ENCODE peak calls at places on chromosomes 4 and X, in ten cellular contexts. M, S, L, K, O, N, I, D, P and U are unnamed samples.

GRCh38 chrX:39848900-39849299 is 248.9 kb downstream of the BCOR start:
- DNase-seq in S (peak), K (no peak), O (no peak), M (no peak), D (no peak), L (no peak), P (no peak), I (no peak), N (no peak), U (no peak)

GRCh38 chr4:10643600-10644425 is 40.8 kb downstream of the CLNK start:
- DNase-seq in L (no peak), N (no peak), K (no peak), P (no peak), M (no peak), D (peak), S (no peak), I (no peak), O (no peak), U (no peak)

GRCh38 chr4:25128671-25129070 is 31.6 kb downstream of the SEPSECS start:
- DNase-seq in L (no peak), P (no peak), N (no peak), I (peak), K (no peak), S (no peak), D (no peak), O (no peak), M (no peak), U (no peak)

GRCh38 chr4:128869801-128870509 is 60.5 kb downstream of the JADE1 start:
- DNase-seq in N (no peak), O (no peak), S (no peak), P (no peak), I (no peak), L (no peak), D (no peak), K (no peak), M (no peak), U (no peak)

GRCh38 chr4:68359508-68359907 is 9.6 kb upstream of the YTHDC1 start:
- DNase-seq in M (no peak), P (no peak), D (no peak), O (no peak), N (no peak), K (no peak), S (no peak), I (no peak), L (no peak), U (no peak)

GRCh38 chrX:82816572-82816971 is 691.5 kb upstream of the POU3F4 start:
- DNase-seq in D (peak), P (no peak), M (no peak), N (no peak), K (no peak), S (peak), I (no peak), L (no peak), O (no peak), U (no peak)

GRCh38 chr4:69849297-69849696 is 10.6 kb downstream of the SULT1E1 start:
- DNase-seq in M (no peak), D (no peak), O (no peak), S (no peak), P (no peak), I (no peak), L (no peak), K (no peak), N (no peak), U (no peak)

GRCh38 chrX:115378471-115378870 is 89.0 kb downstream of the LUZP4 start:
- DNase-seq in K (no peak), M (no peak), L (no peak), S (peak), N (no peak), P (no peak), O (no peak), I (peak), D (no peak), U (no peak)

GRCh38 chr4:108417923-108418322 is 202.5 kb upstream of the RPL34 start:
- DNase-seq in S (peak), M (no peak), L (no peak), P (no peak), D (no peak), I (peak), K (no peak), N (no peak), O (no peak), U (peak)

GRCh38 chrX:109635151-109635550 is 10.2 kb upstream of the KCNE5 start:
- DNase-seq in O (peak), N (no peak), L (no peak), M (peak), D (peak), S (peak), I (peak), K (no peak), P (no peak), U (peak)

GRCh38 chrX:63470506-63470905 is 119.4 kb upstream of the SPIN4 start:
- DNase-seq in L (no peak), D (no peak), N (no peak), I (no peak), O (no peak), P (no peak), M (no peak), S (no peak), K (no peak), U (no peak)

GRCh38 chrX:154600962-154601374 is 16.0 kb downstream of the CTAG1A start:
- DNase-seq in N (no peak), P (peak), M (no peak), L (no peak), S (peak), K (no peak), D (peak), O (no peak), I (peak), U (no peak)

GRCh38 chrX:56782791-56783449 is 53.9 kb downstream of the NBDY start:
- DNase-seq in D (no peak), M (no peak), O (no peak), K (no peak), I (no peak), S (no peak), L (no peak), P (no peak), N (no peak), U (no peak)

GRCh38 chr4:71992571-71992970 is 39.2 kb upstream of the NPFFR2 start:
- DNase-seq in M (no peak), S (peak), I (peak), P (no peak), N (no peak), K (no peak), D (no peak), O (no peak), L (no peak), U (no peak)

GRCh38 chr4:87017580-87018061 is 82.8 kb downstream of the AFF1 start:
- DNase-seq in N (no peak), K (no peak), I (no peak), D (no peak), L (no peak), O (peak), P (no peak), M (no peak), S (peak), U (peak)

GRCh38 chr4:110900206-110900769 is 277.4 kb upstream of the PITX2 start:
- DNase-seq in M (no peak), K (no peak), O (no peak), L (no peak), D (no peak), N (no peak), S (peak), I (peak), P (no peak), U (no peak)

GRCh38 chrX:24153175-24153795 is 3.8 kb downstream of the ZFX start:
- DNase-seq in P (no peak), O (peak), M (peak), K (no peak), N (no peak), S (no peak), L (peak), D (no peak), I (no peak), U (no peak)

GRCh38 chrX:15947648-15948317 is 93.2 kb upstream of the AP1S2 start:
- DNase-seq in I (peak), D (peak), K (no peak), L (no peak), S (peak), P (no peak), M (peak), N (no peak), O (no peak), U (peak)